ENCODE peak calls at places on chromosome 10, in five cellular contexts. One of them, this sample, is unnamed.

GRCh38 chr10:124703778-124704427 is 40.3 kb downstream of the FAM53B start:
- DNase-seq in heart left ventricle: peak
- DNase-seq in left ventricle myocardium inferior: peak
- DNase-seq in prostate gland: no peak
- DNase-seq in right cardiac atrium: peak
- DNase-seq in this sample: peak

GRCh38 chr10:22322663-22323160 is 1.8 kb downstream of the BMI1 start:
- DNase-seq in left ventricle myocardium inferior: no peak
- DNase-seq in right cardiac atrium: no peak
- DNase-seq in prostate gland: no peak
- DNase-seq in heart left ventricle: no peak
- DNase-seq in this sample: no peak

GRCh38 chr10:10542368-10542961 is 475.2 kb upstream of the CELF2 start:
- DNase-seq in prostate gland: no peak
- DNase-seq in left ventricle myocardium inferior: no peak
- DNase-seq in right cardiac atrium: no peak
- DNase-seq in heart left ventricle: no peak
- DNase-seq in this sample: no peak

GRCh38 chr10:106655165-106655564 is 509.3 kb downstream of the SORCS1 start:
- DNase-seq in left ventricle myocardium inferior: no peak
- DNase-seq in heart left ventricle: no peak
- DNase-seq in prostate gland: no peak
- DNase-seq in right cardiac atrium: no peak
- DNase-seq in this sample: no peak

GRCh38 chr10:3773465-3774017 is 11.5 kb downstream of the KLF6 start:
- DNase-seq in right cardiac atrium: no peak
- DNase-seq in heart left ventricle: no peak
- DNase-seq in left ventricle myocardium inferior: no peak
- DNase-seq in prostate gland: no peak
- DNase-seq in this sample: no peak

GRCh38 chr10:116888380-116889055 is 39.2 kb downstream of the ENO4 start:
- DNase-seq in heart left ventricle: no peak
- DNase-seq in right cardiac atrium: no peak
- DNase-seq in left ventricle myocardium inferior: peak
- DNase-seq in prostate gland: peak
- DNase-seq in this sample: peak

GRCh38 chr10:21934307-21934706 is 69.2 kb downstream of the DNAJC1 start:
- DNase-seq in heart left ventricle: no peak
- DNase-seq in prostate gland: no peak
- DNase-seq in left ventricle myocardium inferior: no peak
- DNase-seq in right cardiac atrium: no peak
- DNase-seq in this sample: no peak

GRCh38 chr10:5343979-5344378 is 20.8 kb upstream of the UCN3 start:
- DNase-seq in heart left ventricle: no peak
- DNase-seq in right cardiac atrium: no peak
- DNase-seq in prostate gland: no peak
- DNase-seq in left ventricle myocardium inferior: no peak
- DNase-seq in this sample: no peak

GRCh38 chr10:33706191-33706590 is 371.7 kb upstream of the NRP1 start:
- DNase-seq in heart left ventricle: no peak
- DNase-seq in prostate gland: no peak
- DNase-seq in left ventricle myocardium inferior: no peak
- DNase-seq in right cardiac atrium: no peak
- DNase-seq in this sample: no peak

GRCh38 chr10:121155742-121156141 is 304.6 kb downstream of the WDR11 start:
- DNase-seq in left ventricle myocardium inferior: no peak
- DNase-seq in right cardiac atrium: no peak
- DNase-seq in heart left ventricle: no peak
- DNase-seq in prostate gland: peak
- DNase-seq in this sample: no peak

GRCh38 chr10:50420166-50420565 is 168.8 kb upstream of the ASAH2 start:
- DNase-seq in heart left ventricle: no peak
- DNase-seq in prostate gland: no peak
- DNase-seq in left ventricle myocardium inferior: no peak
- DNase-seq in right cardiac atrium: no peak
- DNase-seq in this sample: no peak

GRCh38 chr10:61547297-61547696 is 94.1 kb upstream of the TMEM26 start:
- DNase-seq in prostate gland: no peak
- DNase-seq in left ventricle myocardium inferior: no peak
- DNase-seq in right cardiac atrium: no peak
- DNase-seq in heart left ventricle: no peak
- DNase-seq in this sample: no peak

GRCh38 chr10:80050752-80051151 is 27.7 kb upstream of the TMEM254 start:
- DNase-seq in right cardiac atrium: no peak
- DNase-seq in heart left ventricle: no peak
- DNase-seq in prostate gland: no peak
- DNase-seq in left ventricle myocardium inferior: no peak
- DNase-seq in this sample: no peak

GRCh38 chr10:983951-984705 is 4.1 kb upstream of the GTPBP4 start:
- DNase-seq in left ventricle myocardium inferior: no peak
- DNase-seq in heart left ventricle: no peak
- DNase-seq in right cardiac atrium: no peak
- DNase-seq in prostate gland: no peak
- DNase-seq in this sample: no peak

GRCh38 chr10:62046522-62047239 is 145.2 kb downstream of the ARID5B start:
- DNase-seq in right cardiac atrium: peak
- DNase-seq in prostate gland: no peak
- DNase-seq in heart left ventricle: no peak
- DNase-seq in left ventricle myocardium inferior: no peak
- DNase-seq in this sample: peak

GRCh38 chr10:96740141-96740540 is 19.8 kb upstream of the PIK3AP1 start:
- DNase-seq in right cardiac atrium: no peak
- DNase-seq in left ventricle myocardium inferior: no peak
- DNase-seq in prostate gland: no peak
- DNase-seq in heart left ventricle: no peak
- DNase-seq in this sample: no peak

GRCh38 chr10:21740989-21741388 is 207.0 kb downstream of the MLLT10 start:
- DNase-seq in left ventricle myocardium inferior: no peak
- DNase-seq in right cardiac atrium: no peak
- DNase-seq in heart left ventricle: no peak
- DNase-seq in prostate gland: no peak
- DNase-seq in this sample: no peak

DNA sequence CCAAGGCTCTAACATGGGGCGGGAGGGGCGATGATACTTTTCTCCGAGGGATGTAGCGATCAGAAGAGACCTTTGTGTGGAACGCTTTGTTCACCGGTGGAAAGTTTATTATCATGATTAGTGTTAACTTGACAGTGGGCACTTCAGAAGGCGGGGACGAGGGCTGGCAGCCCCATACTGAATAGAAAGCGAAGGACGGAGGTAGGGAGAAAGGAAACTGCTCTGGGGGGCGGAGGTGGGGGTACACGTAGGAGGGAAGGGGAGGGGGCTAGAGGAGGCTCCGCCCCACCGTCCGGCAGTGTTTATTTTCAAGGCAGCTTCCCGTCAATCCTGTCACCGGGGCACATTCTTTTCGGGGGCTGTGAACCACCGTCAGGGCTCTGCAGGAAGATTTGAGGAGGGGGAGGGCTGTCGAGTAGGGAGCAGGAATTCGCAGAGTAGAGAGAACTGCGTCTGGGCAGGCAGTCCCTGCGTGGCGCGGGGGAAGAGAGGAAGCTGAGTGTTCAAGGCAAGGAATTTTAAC is 9.4 kb upstream of the NKX2-3 start:
- DNase-seq in prostate gland: no peak
- DNase-seq in left ventricle myocardium inferior: no peak
- DNase-seq in heart left ventricle: no peak
- DNase-seq in right cardiac atrium: no peak
- DNase-seq in this sample: no peak
- H3K4me3 ChIP-seq in prostate gland: no peak
- H3K4me3 ChIP-seq in left ventricle myocardium inferior: peak
- H3K4me3 ChIP-seq in heart left ventricle: no peak
- H3K4me3 ChIP-seq in right cardiac atrium: no peak
- H3K4me3 ChIP-seq in this sample: no peak

GRCh38 chr10:16968722-16969055 is 151.5 kb upstream of the RSU1 start:
- DNase-seq in prostate gland: no peak
- DNase-seq in heart left ventricle: no peak
- DNase-seq in left ventricle myocardium inferior: no peak
- DNase-seq in right cardiac atrium: no peak
- DNase-seq in this sample: no peak
- H3K4me3 ChIP-seq in prostate gland: no peak
- H3K4me3 ChIP-seq in heart left ventricle: no peak
- H3K4me3 ChIP-seq in left ventricle myocardium inferior: peak
- H3K4me3 ChIP-seq in right cardiac atrium: no peak
- H3K4me3 ChIP-seq in this sample: no peak

DNA sequence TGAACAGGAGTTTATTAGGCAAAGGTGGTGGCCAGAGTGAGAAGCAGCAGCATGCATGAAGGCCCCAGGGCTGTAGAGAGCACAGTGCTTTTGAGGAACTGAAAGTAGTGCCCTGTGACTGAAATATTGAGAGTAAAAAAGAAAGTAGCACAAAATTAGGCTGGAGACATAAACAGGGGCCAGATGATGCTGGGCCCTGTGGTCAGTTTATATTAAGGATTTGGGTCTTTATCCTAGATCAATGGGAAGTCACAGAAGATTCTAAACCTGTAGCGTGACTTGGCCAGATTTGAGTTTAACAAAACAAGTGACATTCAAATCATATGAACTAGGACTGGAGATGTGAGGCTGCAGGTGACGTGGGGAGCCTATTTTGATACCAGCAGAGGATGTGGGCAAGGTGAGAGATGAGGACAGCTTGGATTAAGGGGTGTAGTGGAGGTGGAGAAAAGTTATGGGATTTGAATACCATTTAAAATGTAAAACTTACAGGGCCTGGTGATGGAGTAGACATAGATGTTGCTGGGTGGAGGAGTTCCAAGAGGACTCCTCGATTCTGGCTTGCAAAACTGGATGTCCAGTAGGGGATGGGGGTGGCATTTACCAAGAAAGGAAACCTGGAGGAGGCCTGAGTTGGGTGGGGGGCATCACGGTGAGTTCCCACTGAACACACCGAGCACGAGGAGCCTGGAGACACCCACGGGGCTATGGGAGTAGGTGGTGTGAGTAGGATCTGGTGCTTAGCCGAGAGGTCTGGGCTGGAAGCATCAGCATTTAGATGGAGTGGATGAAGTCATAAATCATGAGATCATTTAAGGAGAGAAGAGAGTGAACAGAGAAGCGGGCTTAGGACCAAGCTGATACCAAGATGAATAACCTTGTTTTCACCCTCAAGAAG is 52.8 kb downstream of the HHEX start:
- DNase-seq in right cardiac atrium: no peak
- DNase-seq in left ventricle myocardium inferior: no peak
- DNase-seq in prostate gland: no peak
- DNase-seq in heart left ventricle: no peak
- DNase-seq in this sample: peak
- H3K4me3 ChIP-seq in right cardiac atrium: no peak
- H3K4me3 ChIP-seq in left ventricle myocardium inferior: no peak
- H3K4me3 ChIP-seq in prostate gland: no peak
- H3K4me3 ChIP-seq in heart left ventricle: no peak
- H3K4me3 ChIP-seq in this sample: no peak

GRCh38 chr10:129960493-129961273 is 3.4 kb downstream of the EBF3 start:
- DNase-seq in heart left ventricle: no peak
- DNase-seq in right cardiac atrium: no peak
- DNase-seq in prostate gland: no peak
- DNase-seq in left ventricle myocardium inferior: no peak
- DNase-seq in this sample: no peak
- H3K4me3 ChIP-seq in heart left ventricle: peak
- H3K4me3 ChIP-seq in right cardiac atrium: peak
- H3K4me3 ChIP-seq in prostate gland: no peak
- H3K4me3 ChIP-seq in left ventricle myocardium inferior: peak
- H3K4me3 ChIP-seq in this sample: no peak

GRCh38 chr10:71888248-71888622 is 37.2 kb upstream of the PSAP start:
- DNase-seq in heart left ventricle: no peak
- DNase-seq in left ventricle myocardium inferior: no peak
- DNase-seq in right cardiac atrium: no peak
- DNase-seq in prostate gland: no peak
- DNase-seq in this sample: no peak
- H3K4me3 ChIP-seq in heart left ventricle: peak
- H3K4me3 ChIP-seq in left ventricle myocardium inferior: peak
- H3K4me3 ChIP-seq in right cardiac atrium: peak
- H3K4me3 ChIP-seq in prostate gland: peak
- H3K4me3 ChIP-seq in this sample: peak

GRCh38 chr10:13527864-13528137 is 1.0 kb downstream of the BEND7 start:
- DNase-seq in prostate gland: no peak
- DNase-seq in right cardiac atrium: no peak
- DNase-seq in heart left ventricle: no peak
- DNase-seq in left ventricle myocardium inferior: no peak
- DNase-seq in this sample: no peak

GRCh38 chr10:13526952-13527863 is 1.6 kb downstream of the BEND7 start:
- DNase-seq in left ventricle myocardium inferior: no peak
- DNase-seq in heart left ventricle: no peak
- DNase-seq in right cardiac atrium: no peak
- DNase-seq in prostate gland: no peak
- DNase-seq in this sample: no peak

GRCh38 chr10:13529714-13529973 is 830 bp upstream of the BEND7 start:
- DNase-seq in heart left ventricle: no peak
- DNase-seq in left ventricle myocardium inferior: no peak
- DNase-seq in prostate gland: no peak
- DNase-seq in right cardiac atrium: no peak
- DNase-seq in this sample: no peak

GRCh38 chr10:13528875-13529713 is at the start of gene BEND7:
- DNase-seq in prostate gland: no peak
- DNase-seq in right cardiac atrium: peak
- DNase-seq in left ventricle myocardium inferior: peak
- DNase-seq in heart left ventricle: peak
- DNase-seq in this sample: peak

GRCh38 chr10:13528138-13528874 is 508 bp downstream of the BEND7 start:
- DNase-seq in prostate gland: peak
- DNase-seq in heart left ventricle: peak
- DNase-seq in right cardiac atrium: peak
- DNase-seq in left ventricle myocardium inferior: peak
- DNase-seq in this sample: peak
- H3K4me3 ChIP-seq in prostate gland: peak
- H3K4me3 ChIP-seq in heart left ventricle: peak
- H3K4me3 ChIP-seq in right cardiac atrium: peak
- H3K4me3 ChIP-seq in left ventricle myocardium inferior: peak
- H3K4me3 ChIP-seq in this sample: peak

This sample was measured in adrenal gland.